ENCODE peak calls at places on chromosomes 5 and 9, in nine cellular contexts. X is DND-41, N is astrocyte, V is HCT116, C is pancreas, Y is GM23338, F is tibial nerve, Q is SJSA1, S is cardiac muscle cell. R is an unnamed sample. For H3K36me3 and H3K4me1, the result is how much of the 10 kb centered on the place peaks cover.

GRCh38 chr5:58382131-58382534 is 77.8 kb downstream of the PLK2 start:
- DNase-seq in X (no peak), N (no peak), V (no peak), C (no peak), Y (no peak), F (no peak), Q (no peak), S (no peak), R (peak)

GRCh38 chr9:15909297-15909696 is 356.5 kb downstream of the CCDC171 start:
- DNase-seq in X (no peak), N (peak), V (no peak), C (no peak), Y (no peak), F (no peak), Q (no peak), S (peak), R (no peak)

GRCh38 chr5:173103411-173103810 is 40.9 kb upstream of the BNIP1 start:
- DNase-seq in X (no peak), N (no peak), V (no peak), C (no peak), Y (no peak), F (no peak), Q (no peak), S (no peak), R (no peak)

GRCh38 chr5:139863361-139863760 is 67.8 kb downstream of the PSD2 start:
- DNase-seq in X (no peak), N (no peak), V (no peak), C (no peak), Y (no peak), F (no peak), Q (no peak), S (peak), R (peak)

GRCh38 chr5:134451618-134452505 is 40.2 kb upstream of the CDKN2AIPNL start:
- DNase-seq in X (no peak), N (peak), V (no peak), C (no peak), Y (no peak), F (no peak), Q (peak), S (peak), R (no peak)

GRCh38 chr9:134879664-134880483 is 736 bp upstream of the FCN2 start:
- DNase-seq in X (no peak), N (no peak), V (no peak), C (no peak), Y (no peak), F (no peak), Q (no peak), S (no peak), R (no peak)

GRCh38 chr9:34413229-34413852 is 36.6 kb upstream of the MYORG start:
- DNase-seq in X (peak), N (peak), V (no peak), C (no peak), Y (peak), F (peak), Q (peak), S (peak), R (peak)

GRCh38 chr9:22044583-22044982 is 35.5 kb upstream of the CDKN2B start:
- DNase-seq in X (no peak), N (peak), V (no peak), C (no peak), Y (no peak), F (no peak), Q (no peak), S (peak), R (no peak)

GRCh38 chr5:106019271-106019670 is 1651.5 kb downstream of the EFNA5 start:
- DNase-seq in X (no peak), N (peak), V (no peak), C (no peak), Y (no peak), F (no peak), Q (no peak), S (peak), R (no peak)

GRCh38 chr9:110101531-110102161 is 106.3 kb downstream of the C9orf152 start:
- DNase-seq in X (no peak), N (no peak), V (no peak), C (no peak), Y (no peak), F (no peak), Q (no peak), S (peak), R (peak)

GRCh38 chr9:132743886-132744544 is 73.8 kb downstream of the GTF3C4 start:
- DNase-seq in X (no peak), N (no peak), V (no peak), C (no peak), Y (peak), F (no peak), Q (no peak), S (no peak), R (no peak)

GRCh38 chr5:139985733-139986132 is 57.4 kb downstream of the NRG2 start:
- DNase-seq in X (no peak), N (peak), V (peak), C (no peak), Y (no peak), F (no peak), Q (peak), S (no peak), R (peak)

GRCh38 chr9:112858625-112859147 is 32.0 kb downstream of the SLC46A2 start:
- DNase-seq in X (no peak), N (no peak), V (no peak), C (no peak), Y (no peak), F (no peak), Q (no peak), S (peak), R (no peak)

GRCh38 chr5:120927923-120928322 is 463.8 kb downstream of the PRR16 start:
- DNase-seq in X (no peak), N (no peak), V (no peak), C (no peak), Y (no peak), F (no peak), Q (no peak), S (no peak), R (no peak)

GRCh38 chr5:146340260-146341081 is 1.8 kb downstream of the POU4F3 start:
- DNase-seq in X (peak), N (peak), V (no peak), C (peak), Y (peak), F (peak), Q (peak), S (peak), R (no peak)

GRCh38 chr9:123322771-123323481 is 33.1 kb upstream of the CRB2 start:
- DNase-seq in X (peak), N (no peak), V (no peak), C (no peak), Y (no peak), F (no peak), Q (no peak), S (no peak), R (no peak)

GRCh38 chr9:121837113-121838010 is 185.9 kb downstream of the DAB2IP start:
- DNase-seq in X (no peak), N (no peak), V (no peak), C (peak), Y (no peak), F (no peak), Q (peak), S (peak), R (peak)

GRCh38 chr9:129604766-129605163 is 16.1 kb downstream of the C9orf50 start:
- DNase-seq in X (no peak), N (no peak), V (no peak), C (no peak), Y (no peak), F (no peak), Q (no peak), S (no peak), R (no peak)

GRCh38 chr5:19044931-19045695 is 942.9 kb downstream of the CDH18 start:
- DNase-seq in X (no peak), N (no peak), V (no peak), C (no peak), Y (no peak), F (no peak), Q (no peak), S (no peak), R (no peak)

GRCh38 chr9:122265265-122265900 is 701 bp downstream of the MRRF start:
- DNase-seq in X (peak), N (no peak), V (peak), C (no peak), Y (peak), F (no peak), Q (no peak), S (peak), R (no peak)

GRCh38 chr5:89582768-89583339 is 699.9 kb upstream of the MEF2C start:
- DNase-seq in X (no peak), N (peak), V (no peak), C (no peak), Y (no peak), F (no peak), Q (no peak), S (peak), R (no peak)

GRCh38 chr9:132800038-132800648 is 77.9 kb downstream of the AK8 start:
- DNase-seq in X (peak), N (peak), V (peak), C (peak), Y (peak), F (no peak), Q (peak), S (peak), R (peak)

GRCh38 chr9:37284631-37285030 is 137.9 kb upstream of the GRHPR start:
- DNase-seq in X (no peak), N (no peak), V (no peak), C (no peak), Y (no peak), F (no peak), Q (no peak), S (peak), R (no peak)

GRCh38 chr5:38948501-38948900 is 102.7 kb downstream of the OSMR start:
- DNase-seq in X (no peak), N (peak), V (no peak), C (no peak), Y (no peak), F (no peak), Q (no peak), S (peak), R (no peak)
- H3K36me3 ChIP-seq in X (half or more), N (under half), V (under half), C (half or more), Y (under half), F (under half), Q (under half), S (half or more), R (half or more)

DNA sequence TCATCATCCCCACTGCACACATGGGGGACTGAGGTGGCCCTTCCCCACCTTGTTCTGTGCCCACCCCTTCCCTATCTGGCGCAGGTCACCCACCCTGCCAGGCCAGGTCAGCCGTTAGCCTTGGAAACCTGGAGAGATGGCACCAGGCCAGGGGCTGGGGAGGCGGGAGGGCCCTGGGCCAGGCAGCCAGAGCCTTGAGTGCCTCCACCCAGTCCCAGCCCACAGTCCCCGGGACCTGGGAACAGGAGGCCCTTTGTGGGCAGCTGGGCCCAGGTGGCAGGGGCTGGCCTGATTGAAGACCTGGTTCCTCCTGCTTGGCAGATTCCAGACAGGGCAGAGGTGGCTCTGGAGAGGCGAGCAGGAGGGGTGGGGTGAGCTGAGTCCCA is 70.6 kb downstream of the LRSAM1 start:
- DNase-seq in X (no peak), N (no peak), V (no peak), C (peak), Y (no peak), F (no peak), Q (no peak), S (no peak), R (peak)
- H3K4me1 ChIP-seq in X (under half), N (half or more), V (under half), C (under half), Y (under half), F (half or more), Q (half or more), S (under half), R (under half)

DNA sequence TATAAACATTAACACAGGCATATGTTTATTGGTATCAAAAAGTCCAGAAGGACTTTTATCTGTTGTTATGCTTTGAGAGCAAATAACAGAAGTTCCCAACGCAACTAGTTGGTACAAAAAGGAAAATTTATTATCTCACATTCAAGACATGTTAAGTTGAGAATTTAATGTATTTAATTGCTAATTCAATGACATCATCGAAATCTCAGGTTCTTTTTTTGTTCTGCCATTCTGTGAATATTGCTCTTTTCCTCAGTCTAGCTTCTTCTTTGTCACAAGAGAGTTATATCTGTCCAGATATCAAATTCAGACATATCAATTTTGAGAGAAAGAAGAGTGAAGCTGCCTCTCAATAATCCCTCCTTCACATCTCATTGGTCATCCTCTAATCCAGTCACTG is 307.6 kb upstream of the PCSK5 start:
- DNase-seq in X (no peak), N (no peak), V (no peak), C (no peak), Y (no peak), F (no peak), Q (no peak), S (no peak), R (no peak)
- H3K36me3 ChIP-seq in X (under half), N (under half), V (under half), C (under half), Y (under half), F (under half), Q (under half), S (under half), R (under half)

GRCh38 chr5:76527685-76528161 is 95.5 kb downstream of the F2RL2 start:
- DNase-seq in X (no peak), N (peak), V (no peak), C (no peak), Y (no peak), F (no peak), Q (no peak), S (no peak), R (no peak)
- H3K4me1 ChIP-seq in X (under half), N (under half), V (under half), C (under half), Y (half or more), F (under half), Q (under half), S (under half), R (under half)

GRCh38 chr5:43649256-43649655 is 46.3 kb downstream of the NNT start:
- DNase-seq in X (no peak), N (peak), V (no peak), C (no peak), Y (no peak), F (no peak), Q (no peak), S (peak), R (no peak)

GRCh38 chr5:43648499-43649124 is 45.6 kb downstream of the NNT start:
- DNase-seq in X (no peak), N (no peak), V (no peak), C (no peak), Y (no peak), F (no peak), Q (no peak), S (no peak), R (no peak)

GRCh38 chr5:43647789-43648188 is 44.8 kb downstream of the NNT start:
- DNase-seq in X (no peak), N (no peak), V (no peak), C (no peak), Y (no peak), F (no peak), Q (no peak), S (no peak), R (no peak)

GRCh38 chr5:43643750-43644149 is 40.8 kb downstream of the NNT start:
- DNase-seq in X (no peak), N (no peak), V (no peak), C (no peak), Y (no peak), F (no peak), Q (no peak), S (no peak), R (no peak)

GRCh38 chr5:43646997-43647396 is 44.0 kb downstream of the NNT start:
- DNase-seq in X (no peak), N (no peak), V (no peak), C (no peak), Y (no peak), F (no peak), Q (no peak), S (no peak), R (no peak)
- H3K36me3 ChIP-seq in X (half or more), N (under half), V (under half), C (under half), Y (under half), F (under half), Q (under half), S (half or more), R (half or more)

DNA sequence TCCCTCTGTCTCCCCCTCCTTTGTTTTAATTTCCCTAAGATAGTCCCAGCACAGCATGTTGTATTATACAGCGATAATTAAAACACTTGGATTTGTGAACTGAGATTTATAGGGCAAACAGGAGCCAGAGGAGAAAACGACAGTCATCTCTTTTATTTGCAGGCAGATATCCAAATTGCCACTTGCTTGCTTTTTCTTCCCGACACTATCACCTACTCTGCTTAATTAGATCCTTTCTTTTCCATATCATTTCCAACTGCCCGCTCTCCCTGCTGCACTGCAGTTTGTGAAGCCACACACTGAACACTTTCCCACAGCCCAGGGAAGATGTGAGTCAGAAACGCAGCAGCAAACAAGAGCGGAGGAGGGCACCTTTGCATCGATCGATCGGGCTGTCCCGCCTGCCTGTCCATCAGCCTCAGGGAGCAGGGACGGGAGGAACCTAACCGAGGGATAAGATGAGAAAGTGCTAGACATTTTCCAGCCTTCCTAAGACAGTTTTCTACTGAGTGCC is 35.8 kb upstream of the SPRY4 start:
- DNase-seq in X (no peak), N (peak), V (peak), C (no peak), Y (peak), F (no peak), Q (peak), S (peak), R (no peak)
- H3K4me1 ChIP-seq in X (under half), N (under half), V (half or more), C (under half), Y (half or more), F (under half), Q (half or more), S (under half), R (under half)

GRCh38 chr5:40465416-40465815 is 214.3 kb upstream of the PTGER4 start:
- DNase-seq in X (no peak), N (no peak), V (no peak), C (no peak), Y (no peak), F (no peak), Q (no peak), S (no peak), R (no peak)
- H3K36me3 ChIP-seq in X (under half), N (under half), V (under half), C (under half), Y (under half), F (under half), Q (under half), S (under half), R (under half)

R was measured in heart left ventricle.